ENCODE peak calls at places on chromosomes 11 and 22, in seven cellular contexts. B is HCT116, U is SK-N-SH, X is K562, M is H1, T is HepG2, C is GM12878. E is an unnamed sample.

GRCh38 chr11:132576706-132577105 is 955.6 kb downstream of the OPCML start:
- DNase-seq in B (no peak), U (no peak), X (no peak), M (no peak), T (no peak), C (no peak), E (no peak)

GRCh38 chr22:23521442-23522113 is 58.5 kb downstream of the IGLL1 start:
- DNase-seq in B (peak; percentile 46), U (peak; percentile 97), X (peak; percentile 93), M (peak; percentile 91), T (peak; percentile 97), C (peak; percentile 11), E (no peak)

GRCh38 chr11:64035581-64035980 is at the start of gene FLRT1:
- DNase-seq in B (no peak), U (peak; percentile 75), X (peak; percentile 61), M (no peak), T (no peak), C (no peak), E (no peak)

GRCh38 chr22:37233751-37234631 is 10.1 kb downstream of the RAC2 start:
- DNase-seq in B (no peak), U (peak; percentile 24), X (no peak), M (no peak), T (no peak), C (no peak), E (no peak)

GRCh38 chr22:19197997-19198865 is 19.7 kb upstream of the SLC25A1 start:
- DNase-seq in B (no peak), U (no peak), X (no peak), M (no peak), T (no peak), C (no peak), E (no peak)

GRCh38 chr11:118081241-118081958 is 4.5 kb downstream of the TMPRSS4 start:
- DNase-seq in B (no peak), U (no peak), X (no peak), M (no peak), T (no peak), C (no peak), E (no peak)

GRCh38 chr22:27253108-27253507 is 548.4 kb downstream of the MN1 start:
- DNase-seq in B (no peak), U (no peak), X (no peak), M (no peak), T (no peak), C (no peak), E (no peak)

GRCh38 chr22:36585841-36586240 is 56.9 kb upstream of the EIF3D start:
- DNase-seq in B (no peak), U (no peak), X (no peak), M (no peak), T (no peak), C (no peak), E (no peak)

GRCh38 chr11:61700221-61700620 is 20.0 kb downstream of the DAGLA start:
- DNase-seq in B (peak; percentile 38), U (no peak), X (peak; percentile 63), M (no peak), T (peak; percentile 46), C (no peak), E (no peak)

GRCh38 chr22:44357962-44358553 is 45.3 kb upstream of the SHISAL1 start:
- DNase-seq in B (no peak), U (no peak), X (no peak), M (no peak), T (no peak), C (no peak), E (no peak)

GRCh38 chr11:129247129-129247528 is 55.0 kb upstream of the ARHGAP32 start:
- DNase-seq in B (no peak), U (peak; percentile 25), X (no peak), M (no peak), T (no peak), C (no peak), E (peak; percentile 8)

GRCh38 chr11:71120346-71120963 is 131.9 kb downstream of the SHANK2 start:
- DNase-seq in B (peak; percentile 24), U (no peak), X (no peak), M (peak; percentile 78), T (peak; percentile 38), C (no peak), E (no peak)

GRCh38 chr11:12842933-12843636 is 166.0 kb upstream of the RASSF10 start:
- DNase-seq in B (no peak), U (peak; percentile 32), X (peak; percentile 73), M (no peak), T (no peak), C (no peak), E (no peak)

GRCh38 chr11:59918987-59919589 is 19.1 kb upstream of the OOSP1 start:
- DNase-seq in B (peak; percentile 56), U (peak; percentile 29), X (peak; percentile 34), M (peak; percentile 55), T (peak; percentile 18), C (no peak), E (no peak)

DNA sequence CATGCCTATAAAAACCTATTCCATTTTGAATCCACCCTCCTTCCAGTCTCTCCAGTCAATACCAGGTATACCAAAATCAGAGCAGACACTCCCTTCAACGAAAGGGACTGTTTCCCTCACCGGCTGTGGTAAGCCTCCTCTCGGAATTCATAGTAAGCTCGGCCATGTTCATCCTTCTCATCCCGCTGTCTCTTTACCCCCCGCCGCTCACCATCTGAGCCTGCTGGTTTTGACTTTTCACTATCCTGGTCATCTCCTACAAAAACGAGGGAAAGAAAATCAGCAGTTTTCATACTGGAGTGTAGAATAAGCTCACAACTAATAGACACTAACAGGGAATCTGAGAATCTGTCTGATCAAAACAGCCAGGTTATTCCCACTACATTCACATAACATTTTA is 3.1 kb downstream of the HNRNPUL2 start:
- DNase-seq in B (no peak), U (no peak), X (no peak), M (no peak), T (no peak), C (no peak), E (no peak)
- TF ChIP-seq CTCF in B (no peak), U (no peak), X (no peak), M (no peak), T (no peak), C (no peak), E (no peak)

GRCh38 chr11:10480026-10480425 is 25.0 kb downstream of the AMPD3 start:
- DNase-seq in B (no peak), U (no peak), X (no peak), M (no peak), T (no peak), C (no peak), E (no peak)

GRCh38 chr11:10478066-10478465 is 23.0 kb downstream of the AMPD3 start:
- DNase-seq in B (no peak), U (no peak), X (no peak), M (no peak), T (no peak), C (no peak), E (no peak)

GRCh38 chr11:10477690-10478046 is 22.6 kb downstream of the AMPD3 start:
- DNase-seq in B (no peak), U (no peak), X (no peak), M (no peak), T (no peak), C (no peak), E (no peak)

GRCh38 chr11:10476927-10477689 is 22.0 kb downstream of the AMPD3 start:
- DNase-seq in B (no peak), U (no peak), X (no peak), M (no peak), T (no peak), C (no peak), E (no peak)

GRCh38 chr11:10478574-10479550 is 23.8 kb downstream of the AMPD3 start:
- DNase-seq in B (no peak), U (no peak), X (no peak), M (no peak), T (no peak), C (no peak), E (no peak)
- TF ChIP-seq SIN3A in B (no peak), U (no peak), X (no peak), M (no peak), T (no peak), C (no peak), E (no peak)

GRCh38 chr11:15238856-15239255 is 124.1 kb downstream of the INSC start:
- DNase-seq in B (no peak), U (no peak), X (no peak), M (no peak), T (no peak), C (no peak), E (no peak)
- H3K36me3 ChIP-seq in B (no peaks in the 10 kb centered on the region), U (no peaks in the 10 kb centered on the region), X (no peaks in the 10 kb centered on the region), M (no peaks in the 10 kb centered on the region), T (no peaks in the 10 kb centered on the region), C (no peaks in the 10 kb centered on the region), E (no peaks in the 10 kb centered on the region)

GRCh38 chr22:29081499-29082236 is 8.8 kb downstream of the KREMEN1 start:
- DNase-seq in B (no peak), U (no peak), X (no peak), M (no peak), T (no peak), C (no peak), E (no peak)

GRCh38 chr22:29078036-29078868 is 5.4 kb downstream of the KREMEN1 start:
- DNase-seq in B (no peak), U (no peak), X (no peak), M (no peak), T (no peak), C (no peak), E (no peak)

GRCh38 chr22:29079218-29079901 is 6.5 kb downstream of the KREMEN1 start:
- DNase-seq in B (no peak), U (no peak), X (no peak), M (no peak), T (no peak), C (no peak), E (no peak)

GRCh38 chr22:29078869-29079207 is 6.0 kb downstream of the KREMEN1 start:
- DNase-seq in B (no peak), U (no peak), X (no peak), M (no peak), T (no peak), C (no peak), E (no peak)

DNA sequence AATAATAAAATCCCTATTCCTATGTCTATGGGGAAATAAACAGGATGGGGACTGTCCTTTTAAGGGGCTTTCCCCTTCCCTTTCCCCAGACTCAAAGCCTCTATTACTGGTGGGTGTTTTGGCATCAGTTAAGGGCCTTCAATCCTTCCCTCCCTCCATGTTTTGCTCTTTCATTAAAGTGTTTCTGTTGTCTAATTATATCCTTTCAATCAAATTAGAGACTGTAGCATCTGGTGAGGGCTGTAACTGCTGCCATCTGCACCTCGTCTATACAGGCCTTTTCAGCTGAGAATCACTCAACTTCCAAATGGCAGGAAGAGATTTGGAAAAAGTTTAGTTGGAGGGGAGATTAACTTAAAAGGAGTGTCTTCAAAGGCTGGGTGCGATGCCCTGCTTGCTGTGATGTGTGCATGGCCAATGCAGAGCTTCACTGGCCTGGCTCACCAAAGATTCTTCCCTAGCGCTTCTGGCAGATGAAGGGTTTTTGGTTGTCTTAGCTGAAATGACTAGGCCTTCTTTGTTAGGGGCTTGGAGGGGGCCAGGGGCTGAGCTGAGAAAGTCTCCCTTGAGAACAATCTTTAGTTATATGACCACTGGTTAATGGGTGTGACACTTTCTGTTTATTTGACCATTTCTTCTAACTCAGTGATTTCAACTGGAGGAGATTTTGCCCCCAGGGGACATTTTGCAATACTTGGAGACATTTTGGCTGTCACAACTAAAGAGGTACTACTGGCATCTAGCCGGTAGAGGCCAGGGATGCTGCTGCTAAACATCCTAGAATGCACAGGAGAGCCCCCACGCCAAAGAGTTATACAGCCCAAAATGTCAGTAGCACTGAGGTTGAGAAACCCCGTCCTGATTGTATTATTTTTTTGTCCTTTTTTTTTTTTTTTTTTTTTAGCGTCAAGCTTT is 7.5 kb downstream of the KREMEN1 start:
- DNase-seq in B (no peak), U (peak; percentile 64), X (no peak), M (no peak), T (no peak), C (no peak), E (no peak)
- TF ChIP-seq CTCF in B (no peak), U (no peak), X (no peak), M (no peak), T (no peak), C (no peak), E (no peak)